ENCODE peak calls at places on chromosomes 6 and 20, in ten cellular contexts. O is T-helper 1 cell; K is Calu3; I is adipocyte; Z is activated CD4-positive, alpha-beta T cell treated with anti-CD3 and anti-CD28 coated beads, Interleukin-2, amount 50 U/mL, for 1 hour; A is WTC11; N is tibial artery; T is iris pigment epithelial cell; S is CD4-positive, alpha-beta T cell; F is left ventricle myocardium superior. D is an unnamed sample.

GRCh38 chr6:11263185-11263817 is 30.8 kb upstream of the NEDD9 start:
- DNase-seq in N (peak; percentile 87), S (no peak), O (no peak), T (peak; percentile 93), K (peak; percentile 51), A (no peak), F (peak; percentile 63), Z (no peak), I (peak; percentile 29), D (no peak)

GRCh38 chr6:52494298-52495072 is 74.3 kb downstream of the EFHC1 start:
- DNase-seq in T (no peak), K (no peak), N (no peak), O (no peak), F (no peak), A (no peak), S (no peak), I (no peak), Z (no peak), D (no peak)

GRCh38 chr6:167398214-167399050 is 73.5 kb downstream of the TTLL2 start:
- DNase-seq in O (no peak), I (no peak), A (no peak), T (no peak), K (no peak), F (no peak), S (no peak), Z (no peak), N (no peak), D (no peak)

GRCh38 chr20:63542031-63542559 is 4.9 kb upstream of the PTK6 start:
- DNase-seq in S (no peak), T (no peak), I (no peak), K (no peak), F (no peak), Z (no peak), N (no peak), A (no peak), O (no peak), D (no peak)

GRCh38 chr20:62737971-62738881 is 29.6 kb downstream of the NTSR1 start:
- DNase-seq in F (peak; percentile 12), S (no peak), T (no peak), O (no peak), I (no peak), Z (no peak), K (no peak), A (peak; percentile 12), N (peak; percentile 58), D (no peak)

GRCh38 chr6:151239603-151240035 is at the start of gene AKAP12:
- DNase-seq in T (peak; percentile 53), K (no peak), F (peak; percentile 44), Z (no peak), N (peak; percentile 86), A (peak; percentile 47), I (no peak), S (no peak), O (no peak), D (no peak)

GRCh38 chr6:81487489-81487888 is 265.0 kb downstream of the TENT5A start:
- DNase-seq in S (no peak), N (peak; percentile 64), I (no peak), Z (no peak), A (peak; percentile 11), O (no peak), F (peak; percentile 47), K (no peak), T (peak; percentile 28), D (no peak)

GRCh38 chr20:4626228-4626627 is 95.5 kb upstream of the PRND start:
- DNase-seq in N (no peak), S (no peak), T (peak; percentile 28), O (no peak), F (no peak), I (no peak), Z (no peak), A (no peak), K (no peak), D (no peak)

GRCh38 chr6:155782320-155782730 is 326.7 kb upstream of the NOX3 start:
- DNase-seq in A (no peak), F (no peak), Z (no peak), S (no peak), I (peak; percentile 71), K (peak; percentile 75), N (no peak), T (peak; percentile 93), O (no peak), D (no peak)

GRCh38 chr6:24432611-24433010 is 29.9 kb downstream of the MRS2 start:
- DNase-seq in Z (no peak), A (no peak), N (no peak), S (no peak), O (no peak), K (no peak), F (no peak), T (no peak), I (no peak), D (no peak)

GRCh38 chr6:148867851-148868250 is 121.0 kb downstream of the UST start:
- DNase-seq in T (no peak), I (no peak), A (no peak), K (no peak), O (no peak), F (no peak), Z (no peak), S (no peak), N (no peak), D (no peak)

GRCh38 chr6:100881707-100882040 is 545 bp upstream of the ASCC3 start:
- DNase-seq in N (no peak), A (no peak), K (no peak), I (peak; percentile 39), O (no peak), F (no peak), Z (no peak), S (no peak), T (no peak), D (no peak)

D was measured in iPS DF 19.7.